ENCODE peak calls at places on chromosomes 16 and 17, in eight cellular contexts. One of them, this sample, is unnamed.

GRCh38 chr16:46920402-46921068 is 36.4 kb downstream of the GPT2 start:
- DNase-seq in Peyer's patch: no peak
- DNase-seq in ovary: no peak
- DNase-seq in posterior cingulate gyrus: no peak
- DNase-seq in KG1: no peak
- DNase-seq in LNCaP clone FGC: peak
- DNase-seq in NCI-H345: no peak
- DNase-seq in IMR-90: no peak
- DNase-seq in this sample: no peak

GRCh38 chr16:89638455-89638854 is 19.1 kb downstream of the CHMP1A start:
- DNase-seq in Peyer's patch: no peak
- DNase-seq in ovary: no peak
- DNase-seq in posterior cingulate gyrus: no peak
- DNase-seq in KG1: no peak
- DNase-seq in LNCaP clone FGC: no peak
- DNase-seq in NCI-H345: no peak
- DNase-seq in IMR-90: no peak
- DNase-seq in this sample: no peak

GRCh38 chr17:65143899-65144590 is 6.9 kb downstream of the RGS9 start:
- DNase-seq in Peyer's patch: no peak
- DNase-seq in ovary: no peak
- DNase-seq in posterior cingulate gyrus: no peak
- DNase-seq in KG1: no peak
- DNase-seq in LNCaP clone FGC: no peak
- DNase-seq in NCI-H345: no peak
- DNase-seq in IMR-90: no peak
- DNase-seq in this sample: peak

GRCh38 chr17:80912451-80912850 is 79.2 kb upstream of the CHMP6 start:
- DNase-seq in Peyer's patch: no peak
- DNase-seq in ovary: no peak
- DNase-seq in posterior cingulate gyrus: no peak
- DNase-seq in KG1: no peak
- DNase-seq in LNCaP clone FGC: no peak
- DNase-seq in NCI-H345: no peak
- DNase-seq in IMR-90: no peak
- DNase-seq in this sample: no peak

GRCh38 chr17:60525347-60525623 is 757 bp downstream of the APPBP2 start:
- DNase-seq in Peyer's patch: peak
- DNase-seq in ovary: no peak
- DNase-seq in posterior cingulate gyrus: no peak
- DNase-seq in KG1: no peak
- DNase-seq in LNCaP clone FGC: no peak
- DNase-seq in NCI-H345: no peak
- DNase-seq in IMR-90: peak
- DNase-seq in this sample: peak

GRCh38 chr16:10172848-10173655 is 9.2 kb downstream of the GRIN2A start:
- DNase-seq in Peyer's patch: no peak
- DNase-seq in ovary: no peak
- DNase-seq in posterior cingulate gyrus: no peak
- DNase-seq in KG1: no peak
- DNase-seq in LNCaP clone FGC: no peak
- DNase-seq in NCI-H345: no peak
- DNase-seq in IMR-90: no peak
- DNase-seq in this sample: peak

GRCh38 chr17:41278176-41278955 is 2.9 kb downstream of the KRTAP9-7 start:
- DNase-seq in Peyer's patch: no peak
- DNase-seq in ovary: no peak
- DNase-seq in posterior cingulate gyrus: no peak
- DNase-seq in KG1: no peak
- DNase-seq in LNCaP clone FGC: no peak
- DNase-seq in NCI-H345: no peak
- DNase-seq in IMR-90: no peak
- DNase-seq in this sample: no peak

GRCh38 chr16:16101585-16101984 is 121.7 kb downstream of the ABCC6 start:
- DNase-seq in Peyer's patch: no peak
- DNase-seq in ovary: no peak
- DNase-seq in posterior cingulate gyrus: no peak
- DNase-seq in KG1: no peak
- DNase-seq in LNCaP clone FGC: peak
- DNase-seq in NCI-H345: no peak
- DNase-seq in IMR-90: no peak
- DNase-seq in this sample: no peak

GRCh38 chr17:6823011-6823442 is 8.5 kb downstream of the TEKT1 start:
- DNase-seq in Peyer's patch: no peak
- DNase-seq in ovary: no peak
- DNase-seq in posterior cingulate gyrus: no peak
- DNase-seq in KG1: no peak
- DNase-seq in LNCaP clone FGC: no peak
- DNase-seq in NCI-H345: no peak
- DNase-seq in IMR-90: peak
- DNase-seq in this sample: no peak

GRCh38 chr16:997440-998051 is 16.0 kb downstream of the SOX8 start:
- DNase-seq in Peyer's patch: peak
- DNase-seq in ovary: no peak
- DNase-seq in posterior cingulate gyrus: no peak
- DNase-seq in KG1: no peak
- DNase-seq in LNCaP clone FGC: no peak
- DNase-seq in NCI-H345: peak
- DNase-seq in IMR-90: peak
- DNase-seq in this sample: peak